ENCODE peak calls at places on chromosomes 13 and 19, in eight cellular contexts. F, R, X, E, Y, B, S and M are unnamed samples.

GRCh38 chr19:38650180-38650775 is 2.8 kb downstream of the ACTN4 start:
- DNase-seq in F (no peak), R (no peak), X (no peak), E (no peak), Y (no peak), B (no peak), S (no peak), M (no peak)

GRCh38 chr19:1929051-1929742 is 11.8 kb upstream of the CSNK1G2 start:
- DNase-seq in F (peak), R (peak), X (peak), E (peak), Y (peak), B (peak), S (peak), M (peak)

GRCh38 chr19:41994521-41994971 is 516 bp upstream of the ATP1A3 start:
- DNase-seq in F (no peak), R (no peak), X (no peak), E (no peak), Y (peak), B (no peak), S (no peak), M (no peak)

GRCh38 chr13:65677906-65678305 is 1552.2 kb downstream of the PCDH9 start:
- DNase-seq in F (no peak), R (no peak), X (peak), E (no peak), Y (no peak), B (no peak), S (peak), M (no peak)

GRCh38 chr19:46611791-46612190 is 10.7 kb downstream of the CALM3 start:
- DNase-seq in F (no peak), R (no peak), X (no peak), E (no peak), Y (no peak), B (no peak), S (no peak), M (no peak)

GRCh38 chr13:60329221-60329983 is 67.6 kb upstream of the TDRD3 start:
- DNase-seq in F (no peak), R (no peak), X (peak), E (peak), Y (peak), B (peak), S (peak), M (no peak)

GRCh38 chr19:20259615-20260014 is 92.6 kb downstream of the ZNF486 start:
- DNase-seq in F (no peak), R (no peak), X (peak), E (no peak), Y (no peak), B (no peak), S (no peak), M (no peak)

GRCh38 chr13:21149568-21149967 is 26.8 kb downstream of the SKA3 start:
- DNase-seq in F (no peak), R (no peak), X (no peak), E (no peak), Y (no peak), B (no peak), S (no peak), M (no peak)

GRCh38 chr13:112120031-112120373 is 53.1 kb downstream of the SOX1 start:
- DNase-seq in F (no peak), R (no peak), X (no peak), E (no peak), Y (no peak), B (no peak), S (no peak), M (no peak)